ENCODE peak calls at places on chromosomes 13 and 19, in six cellular contexts. R is GM10248, V is cardiac muscle cell, O is NCI-H187 treated with DMSO at 0.1 percent for 48 hours, Z is HAP-1, J is tibial nerve. Q is an unnamed sample.

GRCh38 chr13:95564948-95565347 is 12.4 kb downstream of the CLDN10 start:
- DNase-seq in O (no peak), J (no peak), R (no peak), Z (no peak), V (no peak), Q (no peak)

GRCh38 chr19:32876236-32876918 is 6.8 kb upstream of the SLC7A9 start:
- DNase-seq in V (no peak), J (no peak), Z (no peak), O (no peak), R (no peak), Q (no peak)

GRCh38 chr13:29581666-29582065 is 13.8 kb downstream of the SLC7A1 start:
- DNase-seq in O (no peak), Z (no peak), J (no peak), R (no peak), V (no peak), Q (no peak)

GRCh38 chr19:28898279-28898678 is 314.7 kb downstream of the UQCRFS1 start:
- DNase-seq in V (no peak), O (no peak), J (no peak), Z (no peak), R (no peak), Q (no peak)

GRCh38 chr19:40611096-40611495 is 9.9 kb downstream of the LTBP4 start:
- DNase-seq in R (no peak), J (no peak), Z (no peak), O (no peak), V (no peak), Q (no peak)

GRCh38 chr19:21839966-21840365 is 4.0 kb upstream of the ZNF43 start:
- DNase-seq in V (no peak), J (no peak), Z (no peak), R (no peak), O (no peak), Q (no peak)

GRCh38 chr13:44068737-44069136 is 189.0 kb downstream of the LACC1 start:
- DNase-seq in O (no peak), Z (no peak), V (no peak), J (no peak), R (no peak), Q (no peak)

GRCh38 chr13:20776751-20777150 is 3.0 kb upstream of the EEF1AKMT1 start:
- DNase-seq in O (no peak), Z (no peak), J (no peak), R (no peak), V (no peak), Q (no peak)

GRCh38 chr19:11894851-11895250 is 7.3 kb downstream of the ZNF69 start:
- DNase-seq in O (no peak), J (no peak), R (no peak), Z (no peak), V (no peak), Q (no peak)

GRCh38 chr19:36115453-36116343 is at the start of gene TBCB:
- DNase-seq in J (peak), R (peak), V (peak), O (no peak), Z (no peak), Q (no peak)

GRCh38 chr13:110380359-110381028 is 73.4 kb downstream of the COL4A2 start:
- DNase-seq in J (no peak), Z (no peak), R (no peak), O (no peak), V (no peak), Q (no peak)

GRCh38 chr13:31310356-31310755 is 110.6 kb downstream of the B3GLCT start:
- DNase-seq in Z (no peak), R (no peak), O (no peak), J (no peak), V (no peak), Q (no peak)

GRCh38 chr13:111336666-111337065 is 16.2 kb downstream of the TEX29 start:
- DNase-seq in O (no peak), Z (no peak), R (no peak), J (no peak), V (no peak), Q (no peak)

GRCh38 chr13:90868321-90868920 is 479.1 kb upstream of the MIR17HG start:
- DNase-seq in V (peak), Z (peak), J (no peak), R (no peak), O (no peak), Q (no peak)

GRCh38 chr13:93881418-93881817 is 598.1 kb downstream of the DCT start:
- DNase-seq in O (no peak), J (no peak), V (no peak), Z (no peak), R (no peak), Q (no peak)

GRCh38 chr19:2553510-2553909 is 77.6 kb downstream of the GADD45B start:
- DNase-seq in J (no peak), V (no peak), R (no peak), O (no peak), Z (no peak), Q (no peak)

GRCh38 chr19:55259540-55260210 is 858 bp upstream of the PPP6R1 start:
- DNase-seq in Z (no peak), R (no peak), J (peak), V (no peak), O (no peak), Q (no peak)

GRCh38 chr19:47469719-47470118 is 2.0 kb downstream of the SLC8A2 start:
- DNase-seq in V (no peak), J (no peak), Z (no peak), O (no peak), R (no peak), Q (no peak)

GRCh38 chr13:97495678-97496077 is 61.7 kb downstream of the RAP2A start:
- DNase-seq in J (no peak), R (no peak), O (no peak), V (no peak), Z (no peak), Q (no peak)

Q was measured in NCI-H2081 treated with DMSO at 0.1 percent for 48 hours.